ENCODE peak calls at places on chromosome 9, in six cellular contexts. V is NCI-H1417, I is HEK293T, E is nephron progenitor cell, Z is memory B cell, J is H54. C is an unnamed sample.

GRCh38 chr9:35096035-35096849 is at the start of gene PIGO:
- DNase-seq in V (peak), I (peak), E (peak), Z (peak), J (peak), C (peak)

GRCh38 chr9:129030191-129030590 is 2.1 kb upstream of the SH3GLB2 start:
- DNase-seq in V (no peak), I (no peak), E (no peak), Z (no peak), J (no peak), C (no peak)

GRCh38 chr9:90775657-90776056 is 26.0 kb upstream of the SYK start:
- DNase-seq in V (no peak), I (no peak), E (no peak), Z (no peak), J (no peak), C (no peak)

GRCh38 chr9:20117985-20118384 is 329.1 kb upstream of the SLC24A2 start:
- DNase-seq in V (no peak), I (no peak), E (no peak), Z (no peak), J (no peak), C (no peak)

GRCh38 chr9:125748511-125749099 is 1.4 kb downstream of the PBX3 start:
- DNase-seq in V (peak), I (no peak), E (peak), Z (no peak), J (peak), C (no peak)

GRCh38 chr9:97398999-97399758 is 12.7 kb upstream of the TDRD7 start:
- DNase-seq in V (peak), I (peak), E (peak), Z (peak), J (peak), C (no peak)

GRCh38 chr9:99140685-99141314 is 35.9 kb downstream of the TGFBR1 start:
- DNase-seq in V (peak), I (peak), E (peak), Z (peak), J (peak), C (no peak)

GRCh38 chr9:95726756-95727155 is 148.7 kb upstream of the ERCC6L2 start:
- DNase-seq in V (peak), I (peak), E (no peak), Z (no peak), J (peak), C (no peak)

GRCh38 chr9:105959491-105959890 is 265.1 kb downstream of the TMEM38B start:
- DNase-seq in V (no peak), I (no peak), E (no peak), Z (no peak), J (no peak), C (no peak)

GRCh38 chr9:35845824-35846771 is 17.1 kb downstream of the TMEM8B start:
- DNase-seq in V (no peak), I (no peak), E (peak), Z (no peak), J (no peak), C (no peak)

GRCh38 chr9:80004687-80005086 is 432.9 kb downstream of the TLE4 start:
- DNase-seq in V (no peak), I (no peak), E (no peak), Z (no peak), J (no peak), C (no peak)

GRCh38 chr9:127987103-127987614 is 6.4 kb upstream of the EEIG1 start:
- DNase-seq in V (no peak), I (no peak), E (no peak), Z (peak), J (peak), C (no peak)

GRCh38 chr9:90916147-90916734 is 114.6 kb downstream of the SYK start:
- DNase-seq in V (no peak), I (no peak), E (no peak), Z (no peak), J (no peak), C (no peak)

GRCh38 chr9:37602817-37603216 is 10.4 kb upstream of the TOMM5 start:
- DNase-seq in V (no peak), I (no peak), E (no peak), Z (no peak), J (no peak), C (no peak)

GRCh38 chr9:97573482-97574073 is 59.6 kb downstream of the TSTD2 start:
- DNase-seq in V (no peak), I (no peak), E (no peak), Z (no peak), J (no peak), C (no peak)

GRCh38 chr9:32738501-32739172 is 44.7 kb upstream of the TMEM215 start:
- DNase-seq in V (no peak), I (no peak), E (no peak), Z (no peak), J (no peak), C (no peak)

GRCh38 chr9:42378418-42378815 is 195.0 kb downstream of the SPATA31A6 start:
- DNase-seq in V (no peak), I (no peak), E (no peak), Z (no peak), J (no peak), C (no peak)

GRCh38 chr9:136717399-136717798 is 5.0 kb downstream of the DIPK1B start:
- DNase-seq in V (no peak), I (no peak), E (no peak), Z (no peak), J (no peak), C (no peak)

GRCh38 chr9:112764837-112765236 is 14.3 kb downstream of the SNX30 start:
- DNase-seq in V (no peak), I (no peak), E (peak), Z (no peak), J (no peak), C (no peak)

GRCh38 chr9:72292874-72293607 is 72.0 kb downstream of the ZFAND5 start:
- DNase-seq in V (no peak), I (peak), E (no peak), Z (no peak), J (no peak), C (no peak)

GRCh38 chr9:107999011-107999410 is 509.4 kb upstream of the KLF4 start:
- DNase-seq in V (no peak), I (no peak), E (peak), Z (no peak), J (no peak), C (no peak)

GRCh38 chr9:134837529-134837928 is 43.1 kb upstream of the FCN2 start:
- DNase-seq in V (no peak), I (no peak), E (no peak), Z (no peak), J (no peak), C (no peak)

GRCh38 chr9:98231770-98232478 is 23.5 kb downstream of the TBC1D2 start:
- DNase-seq in V (no peak), I (no peak), E (no peak), Z (no peak), J (peak), C (no peak)

GRCh38 chr9:121640076-121640475 is 11.4 kb upstream of the DAB2IP start:
- DNase-seq in V (no peak), I (peak), E (peak), Z (no peak), J (peak), C (no peak)

GRCh38 chr9:35749515-35750255 is 598 bp downstream of the RGP1 start:
- DNase-seq in V (peak), I (peak), E (peak), Z (no peak), J (no peak), C (no peak)

GRCh38 chr9:89924611-89925010 is 319.8 kb downstream of the GADD45G start:
- DNase-seq in V (no peak), I (no peak), E (no peak), Z (no peak), J (no peak), C (no peak)

GRCh38 chr9:81724242-81724889 is 35.0 kb upstream of the TLE1 start:
- DNase-seq in V (no peak), I (peak), E (no peak), Z (no peak), J (no peak), C (no peak)

GRCh38 chr9:99588747-99589146 is 232.9 kb upstream of the NR4A3 start:
- DNase-seq in V (no peak), I (no peak), E (no peak), Z (no peak), J (no peak), C (no peak)

GRCh38 chr9:20698799-20699198 is 14.7 kb downstream of the FOCAD start:
- DNase-seq in V (no peak), I (no peak), E (no peak), Z (no peak), J (no peak), C (no peak)

GRCh38 chr9:4640027-4640426 is 22.1 kb upstream of the PLPP6 start:
- DNase-seq in V (no peak), I (peak), E (peak), Z (no peak), J (no peak), C (no peak)

GRCh38 chr9:70420267-70421019 is 6.0 kb upstream of the KLF9 start:
- DNase-seq in V (peak), I (peak), E (peak), Z (no peak), J (peak), C (no peak)

GRCh38 chr9:99085949-99086948 is 18.7 kb upstream of the TGFBR1 start:
- DNase-seq in V (no peak), I (no peak), E (no peak), Z (no peak), J (peak), C (no peak)

GRCh38 chr9:128088253-128088945 is 20.4 kb downstream of the SLC25A25 start:
- DNase-seq in V (no peak), I (no peak), E (no peak), Z (no peak), J (no peak), C (no peak)

GRCh38 chr9:102035929-102036328 is 297.5 kb upstream of the GRIN3A start:
- DNase-seq in V (no peak), I (no peak), E (no peak), Z (no peak), J (peak), C (no peak)

GRCh38 chr9:116639251-116639741 is 47.8 kb upstream of the TRIM32 start:
- DNase-seq in V (no peak), I (no peak), E (no peak), Z (no peak), J (no peak), C (no peak)

GRCh38 chr9:89748020-89748670 is 143.3 kb downstream of the GADD45G start:
- DNase-seq in V (no peak), I (no peak), E (no peak), Z (no peak), J (no peak), C (no peak)

GRCh38 chr9:88766778-88767503 is 224.3 kb upstream of the S1PR3 start:
- DNase-seq in V (no peak), I (no peak), E (no peak), Z (no peak), J (no peak), C (no peak)

GRCh38 chr9:95753762-95754465 is 121.6 kb upstream of the ERCC6L2 start:
- DNase-seq in V (peak), I (no peak), E (no peak), Z (no peak), J (no peak), C (no peak)

GRCh38 chr9:98380065-98380681 is 124.7 kb upstream of the TBC1D2 start:
- DNase-seq in V (peak), I (no peak), E (peak), Z (peak), J (peak), C (peak)

GRCh38 chr9:70902705-70903131 is 218.7 kb downstream of the TRPM3 start:
- DNase-seq in V (no peak), I (no peak), E (no peak), Z (no peak), J (peak), C (no peak)

C was measured in GM18507.